ENCODE peak calls at places on chromosomes 16 and 17, in eight cellular contexts. F is dorsolateral prefrontal cortex, O is IMR-90, J is colonic mucosa, Q is fibroblast of lung, K is upper lobe of right lung, Y is brain microvascular endothelial cell, G is AG10803. H is an unnamed sample.

GRCh38 chr16:76959166-76959565 is 231.8 kb upstream of the MON1B start:
- DNase-seq in O (no peak), Q (no peak), F (no peak), K (no peak), Y (no peak), G (no peak), J (no peak), H (no peak)

GRCh38 chr17:56185905-56186783 is 32.9 kb downstream of the ANKFN1 start:
- DNase-seq in Y (peak), Q (peak), F (no peak), K (no peak), G (peak), O (peak), J (no peak), H (peak)

GRCh38 chr16:29809850-29810698 is 1.9 kb upstream of the PRRT2 start:
- DNase-seq in Y (no peak), O (no peak), J (no peak), G (no peak), Q (no peak), F (no peak), K (peak), H (no peak)

GRCh38 chr16:57801856-57802634 is at the start of gene KIFC3:
- DNase-seq in O (peak), Y (peak), F (peak), G (peak), J (peak), K (peak), Q (peak), H (peak)

GRCh38 chr16:69307856-69308255 is 3.3 kb upstream of the VPS4A start:
- DNase-seq in K (no peak), O (no peak), J (no peak), Q (no peak), G (no peak), Y (no peak), F (no peak), H (no peak)

GRCh38 chr17:60599620-60600489 is at the start of gene PPM1D:
- DNase-seq in Q (peak), F (peak), Y (peak), K (peak), G (peak), O (peak), J (peak), H (peak)

GRCh38 chr17:39229274-39229913 is 3.6 kb upstream of the STAC2 start:
- DNase-seq in Q (peak), J (no peak), G (peak), O (peak), K (no peak), F (no peak), Y (peak), H (peak)

GRCh38 chr17:81510798-81511549 is 1.6 kb downstream of the ACTG1 start:
- DNase-seq in O (no peak), Q (peak), J (peak), Y (no peak), K (no peak), F (no peak), G (no peak), H (peak)

GRCh38 chr17:44967907-44968224 is 237 bp downstream of the C1QL1 start:
- DNase-seq in G (no peak), K (no peak), J (no peak), F (no peak), Q (no peak), Y (no peak), O (no peak), H (no peak)

GRCh38 chr17:80024206-80024972 is 11.3 kb downstream of the TBC1D16 start:
- DNase-seq in Y (no peak), Q (no peak), O (no peak), K (no peak), G (peak), J (no peak), F (no peak), H (no peak)

GRCh38 chr17:80025796-80026195 is 9.9 kb downstream of the TBC1D16 start:
- DNase-seq in Q (no peak), G (no peak), K (no peak), Y (no peak), O (peak), F (no peak), J (no peak), H (no peak)

GRCh38 chr17:80025140-80025539 is 10.5 kb downstream of the TBC1D16 start:
- DNase-seq in K (no peak), Q (no peak), J (no peak), G (no peak), F (no peak), O (no peak), Y (no peak), H (peak)

GRCh38 chr17:80021600-80021999 is 14.1 kb downstream of the TBC1D16 start:
- DNase-seq in K (no peak), J (no peak), F (no peak), Q (no peak), O (no peak), Y (no peak), G (no peak), H (no peak)

DNA sequence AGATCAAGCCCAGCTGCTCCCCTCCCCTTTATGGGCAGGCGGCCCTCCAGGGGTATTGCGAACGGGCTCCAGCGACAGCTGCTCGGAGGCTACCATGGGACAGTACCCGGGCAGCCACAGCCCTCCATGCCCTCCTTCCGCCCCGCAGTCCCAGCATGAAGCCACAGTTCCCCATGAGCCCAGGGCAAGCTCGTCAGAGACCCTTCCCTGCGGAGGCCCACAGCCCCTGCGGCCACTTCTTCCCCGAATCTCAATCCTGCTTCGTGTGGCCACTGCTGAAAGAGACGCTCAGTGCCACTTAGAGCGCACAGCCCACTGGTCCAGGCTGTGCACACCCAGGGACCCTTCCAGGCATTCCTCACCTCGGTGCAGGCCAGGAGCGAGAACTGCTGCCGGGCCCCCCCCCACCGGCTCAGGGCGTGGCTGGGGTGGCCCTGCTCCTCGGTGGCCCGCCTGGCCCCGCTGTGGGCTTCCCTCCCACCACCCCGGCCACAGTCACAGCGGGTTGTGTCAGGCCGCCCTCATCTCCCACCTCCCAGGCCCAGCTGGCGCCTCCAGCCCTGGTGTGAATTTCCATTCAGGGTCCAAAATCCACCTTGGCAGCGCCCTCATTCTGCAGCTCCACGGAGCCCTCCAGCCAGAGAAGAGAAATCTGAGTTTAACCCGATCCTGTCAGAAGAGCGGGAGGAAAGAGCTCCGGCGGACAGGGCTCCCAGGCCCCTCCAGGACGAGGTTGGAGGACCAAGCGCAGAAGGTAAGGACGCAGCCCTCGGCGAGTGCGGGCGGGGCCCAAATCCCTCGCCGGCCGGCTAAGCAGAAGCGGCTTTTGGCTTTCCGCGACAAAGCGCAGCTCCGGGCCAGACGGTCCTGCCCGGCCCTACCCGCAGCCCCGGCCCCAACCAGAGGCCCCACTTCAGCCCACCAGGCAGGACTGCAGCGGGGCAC is 12.1 kb downstream of the TBC1D16 start:
- DNase-seq in G (peak), K (no peak), Y (no peak), Q (no peak), J (no peak), O (no peak), F (no peak), H (peak)
- H3K4me3 ChIP-seq in G (no peak), K (no peak), Y (no peak), Q (no peak), J (no peak), O (no peak), F (peak), H (no peak)

GRCh38 chr16:31920373-31920772 is 46.8 kb downstream of the ZNF267 start:
- DNase-seq in G (no peak), O (no peak), F (no peak), Y (no peak), K (no peak), Q (no peak), J (no peak), H (no peak)
- TF ChIP-seq CTCF in G (no peak), O (no peak), F (no peak), Y (no peak), K (no peak), Q (no peak), J (no peak), H (no peak)

DNA sequence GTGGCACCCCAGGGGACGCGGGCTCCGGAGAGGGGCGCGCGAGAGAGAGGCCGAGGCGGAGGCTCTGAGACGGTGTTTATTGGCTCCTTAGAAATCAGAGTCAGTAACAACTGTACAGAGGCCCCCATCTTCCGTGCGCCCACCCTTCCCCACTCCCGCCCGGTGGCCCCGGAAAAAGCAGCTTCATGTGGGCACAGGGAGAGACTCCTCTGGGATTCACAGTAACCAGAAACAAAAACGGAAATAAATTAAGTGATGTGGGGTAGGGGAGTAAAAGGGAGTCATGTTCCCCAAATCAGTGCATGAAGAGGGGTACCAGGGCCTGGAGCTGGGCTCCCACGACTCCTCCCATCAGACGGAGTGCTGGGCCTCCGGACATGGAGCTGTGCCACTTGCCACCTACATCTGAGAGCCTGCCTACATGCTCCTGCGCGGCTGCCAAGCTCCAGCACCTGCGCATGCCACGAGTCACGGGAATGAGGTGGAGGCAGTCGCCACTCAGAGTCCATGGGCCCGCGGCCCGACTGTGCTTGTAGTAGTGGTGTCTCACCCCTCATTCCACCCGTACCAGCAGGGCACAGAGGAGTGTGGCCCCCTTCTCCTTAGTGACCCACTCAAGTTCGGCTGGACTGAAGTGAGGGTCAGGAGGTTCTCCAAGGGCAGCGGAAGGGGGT is 547 bp upstream of the GPS2 start:
- DNase-seq in G (no peak), Y (no peak), J (no peak), O (no peak), K (peak), F (peak), Q (no peak), H (no peak)
- H3K4me3 ChIP-seq in G (peak), Y (peak), J (peak), O (peak), K (peak), F (peak), Q (peak), H (peak)

GRCh38 chr17:7242717-7243576 is 698 bp upstream of the GABARAP start:
- DNase-seq in Y (peak), F (peak), G (peak), O (peak), Q (peak), K (peak), J (peak), H (peak)

GRCh38 chr17:7248811-7249210 is 2.7 kb downstream of the CTDNEP1 start:
- DNase-seq in Q (no peak), O (no peak), K (no peak), Y (no peak), F (no peak), G (no peak), J (no peak), H (no peak)

GRCh38 chr17:7249219-7249618 is 2.3 kb downstream of the CTDNEP1 start:
- DNase-seq in Y (no peak), K (no peak), Q (no peak), J (no peak), G (no peak), O (no peak), F (no peak), H (no peak)

GRCh38 chr17:7249830-7250229 is 1.7 kb downstream of the CTDNEP1 start:
- DNase-seq in K (no peak), F (no peak), Y (no peak), O (no peak), G (no peak), Q (no peak), J (no peak), H (no peak)

DNA sequence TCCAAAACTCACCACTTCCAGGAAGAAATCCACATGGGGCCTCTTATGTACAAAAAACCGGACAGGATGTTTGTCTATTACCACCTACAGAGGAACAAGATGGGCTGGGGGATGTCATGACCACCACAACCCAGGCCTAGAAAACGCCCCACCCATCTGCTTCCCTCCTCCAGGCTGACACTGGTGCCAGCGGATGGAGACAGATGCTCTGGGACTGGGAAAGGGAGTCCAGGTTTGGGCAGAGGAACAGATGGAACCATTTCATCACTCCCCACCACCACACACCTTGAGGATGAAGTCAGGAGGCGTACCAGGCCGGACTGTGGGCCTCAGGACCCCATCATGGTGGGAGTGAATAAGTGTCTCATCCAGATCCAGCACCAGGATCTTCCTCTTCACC is 4.5 kb upstream of the GABARAP start:
- DNase-seq in G (no peak), F (no peak), O (no peak), K (no peak), Y (no peak), Q (no peak), J (no peak), H (no peak)
- TF ChIP-seq CTCF in G (no peak), F (no peak), O (no peak), K (no peak), Y (no peak), Q (no peak), J (no peak), H (no peak)

DNA sequence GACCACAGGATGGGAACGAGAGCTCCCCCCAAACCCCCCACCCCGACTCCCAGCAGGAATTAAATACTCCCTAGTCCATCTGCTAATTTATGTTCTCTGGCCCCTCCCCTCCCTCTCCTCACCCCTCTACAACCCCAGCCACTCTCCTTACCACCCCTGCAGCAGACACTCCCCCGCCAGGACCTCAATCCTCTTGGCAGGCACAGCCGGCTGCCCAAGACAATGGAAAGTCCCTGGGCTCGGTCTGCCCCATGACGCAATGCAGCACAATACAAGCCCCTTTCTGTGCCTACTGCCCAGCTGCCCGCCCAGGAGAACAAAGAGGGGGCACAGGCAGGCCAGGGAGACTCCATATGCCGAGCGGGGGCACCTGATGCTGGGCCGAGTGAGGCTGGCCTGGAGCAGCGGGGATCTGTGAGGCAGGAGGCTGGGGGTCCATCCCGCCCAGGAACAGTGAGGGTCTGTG is 30.3 kb upstream of the CDC42EP4 start:
- DNase-seq in K (peak), O (peak), Y (peak), G (peak), Q (peak), J (peak), F (peak), H (peak)
- H3K4me3 ChIP-seq in K (no peak), O (no peak), Y (no peak), G (no peak), Q (no peak), J (no peak), F (no peak), H (no peak)